ENCODE peak calls at places on chromosomes 13 and 19, in four cellular contexts. One of them, this sample, is unnamed.

GRCh38 chr19:13610042-13610691 is 103.9 kb upstream of the CACNA1A start:
- DNase-seq in H9: peak; percentile 52
- DNase-seq in SK-N-SH: no peak
- DNase-seq in RWPE2: no peak
- DNase-seq in this sample: no peak

GRCh38 chr13:96081888-96082287 is 8.0 kb upstream of the HS6ST3 start:
- DNase-seq in SK-N-SH: no peak
- DNase-seq in H9: no peak
- DNase-seq in RWPE2: no peak
- DNase-seq in this sample: no peak

GRCh38 chr19:57850553-57851017 is 926 bp downstream of the ZNF587 start:
- DNase-seq in SK-N-SH: peak; percentile 32
- DNase-seq in RWPE2: no peak
- DNase-seq in H9: peak; percentile 52
- DNase-seq in this sample: no peak

GRCh38 chr13:107099661-107100060 is 531.7 kb upstream of the ARGLU1 start:
- DNase-seq in SK-N-SH: no peak
- DNase-seq in RWPE2: no peak
- DNase-seq in H9: no peak
- DNase-seq in this sample: no peak

GRCh38 chr13:36979361-36980040 is 19.6 kb downstream of the ALG5 start:
- DNase-seq in SK-N-SH: no peak
- DNase-seq in RWPE2: no peak
- DNase-seq in H9: no peak
- DNase-seq in this sample: no peak

GRCh38 chr13:30353060-30353459 is 45.7 kb upstream of the KATNAL1 start:
- DNase-seq in RWPE2: no peak
- DNase-seq in H9: no peak
- DNase-seq in SK-N-SH: no peak
- DNase-seq in this sample: no peak

GRCh38 chr19:17933414-17934129 is 757 bp downstream of the CCDC124 start:
- DNase-seq in H9: no peak
- DNase-seq in RWPE2: no peak
- DNase-seq in SK-N-SH: no peak
- DNase-seq in this sample: no peak

GRCh38 chr13:95593462-95593861 is 40.9 kb downstream of the CLDN10 start:
- DNase-seq in SK-N-SH: no peak
- DNase-seq in H9: no peak
- DNase-seq in RWPE2: no peak
- DNase-seq in this sample: no peak

GRCh38 chr13:33264620-33264978 is 21.0 kb downstream of the STARD13 start:
- DNase-seq in H9: no peak
- DNase-seq in RWPE2: no peak
- DNase-seq in SK-N-SH: no peak
- DNase-seq in this sample: no peak

GRCh38 chr19:48878219-48879024 is 6.2 kb downstream of the PPP1R15A start:
- DNase-seq in SK-N-SH: no peak
- DNase-seq in RWPE2: no peak
- DNase-seq in H9: no peak
- DNase-seq in this sample: no peak

GRCh38 chr19:19110410-19111137 is 27.7 kb downstream of the TMEM161A start:
- DNase-seq in SK-N-SH: peak; percentile 89
- DNase-seq in H9: peak; percentile 69
- DNase-seq in RWPE2: no peak
- DNase-seq in this sample: no peak
- TF ChIP-seq CTCF in SK-N-SH: peak; percentile 37
- TF ChIP-seq CTCF in H9: peak; percentile 73
- TF ChIP-seq CTCF in RWPE2: peak; percentile 36
- TF ChIP-seq CTCF in this sample: peak; percentile 39

GRCh38 chr13:103142091-103142594 is 75.9 kb upstream of the SLC10A2 start:
- DNase-seq in SK-N-SH: no peak
- DNase-seq in RWPE2: no peak
- DNase-seq in H9: no peak
- DNase-seq in this sample: no peak

GRCh38 chr13:103145476-103145875 is 79.3 kb upstream of the SLC10A2 start:
- DNase-seq in H9: no peak
- DNase-seq in RWPE2: no peak
- DNase-seq in SK-N-SH: no peak
- DNase-seq in this sample: no peak

GRCh38 chr13:103134271-103134670 is 68.1 kb upstream of the SLC10A2 start:
- DNase-seq in SK-N-SH: peak; percentile 14
- DNase-seq in RWPE2: no peak
- DNase-seq in H9: no peak
- DNase-seq in this sample: no peak

GRCh38 chr13:103140001-103140671 is 73.9 kb upstream of the SLC10A2 start:
- DNase-seq in RWPE2: no peak
- DNase-seq in SK-N-SH: peak; percentile 10
- DNase-seq in H9: peak; percentile 37
- DNase-seq in this sample: no peak
- TF ChIP-seq CTCF in RWPE2: peak; percentile 63
- TF ChIP-seq CTCF in SK-N-SH: peak; percentile 53
- TF ChIP-seq CTCF in H9: peak; percentile 73
- TF ChIP-seq CTCF in this sample: peak; percentile 75

GRCh38 chr19:47547175-47547574 is 25.8 kb downstream of the ZNF541 start:
- DNase-seq in SK-N-SH: no peak
- DNase-seq in RWPE2: no peak
- DNase-seq in H9: no peak
- DNase-seq in this sample: no peak

GRCh38 chr19:47545061-47545948 is 27.6 kb downstream of the ZNF541 start:
- DNase-seq in SK-N-SH: no peak
- DNase-seq in RWPE2: no peak
- DNase-seq in H9: peak; percentile 56
- DNase-seq in this sample: no peak

GRCh38 chr19:47542030-47542475 is 27.2 kb upstream of the NAPA start:
- DNase-seq in SK-N-SH: peak; percentile 56
- DNase-seq in H9: no peak
- DNase-seq in RWPE2: no peak
- DNase-seq in this sample: no peak

GRCh38 chr19:47544075-47544474 is 28.9 kb downstream of the ZNF541 start:
- DNase-seq in RWPE2: no peak
- DNase-seq in SK-N-SH: no peak
- DNase-seq in H9: no peak
- DNase-seq in this sample: no peak

GRCh38 chr19:47544476-47544875 is 28.5 kb downstream of the ZNF541 start:
- DNase-seq in SK-N-SH: no peak
- DNase-seq in RWPE2: no peak
- DNase-seq in H9: no peak
- DNase-seq in this sample: no peak
- TF ChIP-seq CTCF in SK-N-SH: no peak
- TF ChIP-seq CTCF in RWPE2: no peak
- TF ChIP-seq CTCF in H9: no peak
- TF ChIP-seq CTCF in this sample: no peak

GRCh38 chr19:10767726-10768125 is 49.8 kb downstream of the DNM2 start:
- DNase-seq in H9: no peak
- DNase-seq in SK-N-SH: no peak
- DNase-seq in RWPE2: no peak
- DNase-seq in this sample: no peak

GRCh38 chr19:10768369-10768768 is 50.5 kb downstream of the DNM2 start:
- DNase-seq in H9: no peak
- DNase-seq in RWPE2: no peak
- DNase-seq in SK-N-SH: no peak
- DNase-seq in this sample: no peak

GRCh38 chr19:10766681-10767201 is 48.9 kb downstream of the DNM2 start:
- DNase-seq in H9: no peak
- DNase-seq in SK-N-SH: peak; percentile 81
- DNase-seq in RWPE2: no peak
- DNase-seq in this sample: no peak

GRCh38 chr19:10768936-10769335 is 51.1 kb downstream of the DNM2 start:
- DNase-seq in RWPE2: no peak
- DNase-seq in H9: no peak
- DNase-seq in SK-N-SH: no peak
- DNase-seq in this sample: no peak

GRCh38 chr19:10769533-10770491 is 51.9 kb downstream of the DNM2 start:
- DNase-seq in RWPE2: no peak
- DNase-seq in H9: no peak
- DNase-seq in SK-N-SH: peak; percentile 80
- DNase-seq in this sample: no peak
- TF ChIP-seq CTCF in RWPE2: no peak
- TF ChIP-seq CTCF in H9: peak; percentile 23
- TF ChIP-seq CTCF in SK-N-SH: peak; percentile 37
- TF ChIP-seq CTCF in this sample: peak; percentile 45

DNA sequence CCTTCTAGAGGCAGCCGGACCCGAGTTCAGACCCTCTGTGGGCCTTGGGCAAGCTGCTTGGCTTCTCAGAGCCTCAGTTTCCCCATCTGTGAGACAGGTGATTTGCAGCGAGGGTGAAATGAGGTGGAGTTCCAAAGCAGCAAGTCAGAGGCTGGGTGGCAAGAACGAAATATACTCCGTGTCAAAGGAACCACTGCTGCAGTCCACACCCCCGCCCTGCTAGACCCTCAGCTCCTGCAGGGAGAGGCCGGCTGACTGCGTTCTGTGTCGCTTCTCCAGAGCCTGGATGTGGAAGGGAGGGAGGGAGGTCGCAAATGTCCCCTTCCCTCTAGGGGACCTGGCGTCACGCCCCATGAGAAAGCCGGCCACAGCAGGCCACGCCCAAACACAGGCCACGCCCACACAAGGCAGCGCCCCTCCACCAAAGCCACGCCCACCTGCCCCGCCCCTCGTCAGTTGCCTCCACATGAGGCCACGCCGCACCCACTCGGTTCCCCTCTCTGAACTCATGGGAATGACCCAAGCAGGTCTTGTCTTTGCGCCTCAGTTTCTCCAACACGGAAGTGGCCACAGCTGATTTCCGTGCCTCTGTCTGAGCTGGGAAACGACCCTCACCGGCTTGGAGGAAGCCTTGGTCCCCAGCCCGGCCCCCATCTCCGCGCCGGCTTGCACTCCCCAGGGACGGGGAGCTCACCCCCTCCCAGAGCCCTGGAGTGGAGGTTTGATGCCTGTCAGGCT is 38.3 kb upstream of the TCF3 start:
- DNase-seq in H9: peak; percentile 87
- DNase-seq in RWPE2: no peak
- DNase-seq in SK-N-SH: peak; percentile 90
- DNase-seq in this sample: no peak
- TF ChIP-seq CTCF in H9: no peak
- TF ChIP-seq CTCF in RWPE2: no peak
- TF ChIP-seq CTCF in SK-N-SH: no peak
- TF ChIP-seq CTCF in this sample: no peak

GRCh38 chr19:56547535-56547934 is 8.8 kb downstream of the ZFP28 start:
- DNase-seq in SK-N-SH: no peak
- DNase-seq in H9: peak; percentile 41
- DNase-seq in RWPE2: no peak
- DNase-seq in this sample: no peak
- TF ChIP-seq CTCF in SK-N-SH: no peak
- TF ChIP-seq CTCF in H9: peak; percentile 40
- TF ChIP-seq CTCF in RWPE2: no peak
- TF ChIP-seq CTCF in this sample: no peak

GRCh38 chr13:69959041-69959440 is 148.6 kb upstream of the ATXN8OS start:
- DNase-seq in H9: no peak
- DNase-seq in RWPE2: no peak
- DNase-seq in SK-N-SH: no peak
- DNase-seq in this sample: no peak
- TF ChIP-seq CTCF in H9: no peak
- TF ChIP-seq CTCF in RWPE2: no peak
- TF ChIP-seq CTCF in SK-N-SH: no peak
- TF ChIP-seq CTCF in this sample: no peak

GRCh38 chr13:112587767-112588489 is at the start of gene TUBGCP3:
- DNase-seq in SK-N-SH: peak; percentile 97
- DNase-seq in RWPE2: peak; percentile 72
- DNase-seq in H9: peak; percentile 72
- DNase-seq in this sample: peak; percentile 93
- TF ChIP-seq CTCF in SK-N-SH: no peak
- TF ChIP-seq CTCF in RWPE2: no peak
- TF ChIP-seq CTCF in H9: no peak
- TF ChIP-seq CTCF in this sample: no peak

This sample was measured in osteocyte.